ENCODE peak calls at places on chromosomes 6 and 20, in seven cellular contexts. A is breast epithelium, K is AG10803, N is right lobe of liver, C is GM12865, X is body of pancreas, L is choroid plexus epithelial cell. E is an unnamed sample.

GRCh38 chr6:43455034-43455747 is at the start of gene DLK2:
- DNase-seq in A (no peak), K (no peak), N (no peak), C (peak; percentile 17), X (no peak), L (no peak), E (no peak)

GRCh38 chr6:20952605-20953004 is 418.3 kb downstream of the CDKAL1 start:
- DNase-seq in A (no peak), K (peak; percentile 72), N (no peak), C (no peak), X (no peak), L (peak; percentile 58), E (peak; percentile 77)

GRCh38 chr6:41937472-41937871 is 4.1 kb downstream of the CCND3 start:
- DNase-seq in A (no peak), K (no peak), N (no peak), C (no peak), X (no peak), L (no peak), E (no peak)

GRCh38 chr6:119162134-119162761 is 83.8 kb upstream of the FAM184A start:
- DNase-seq in A (no peak), K (no peak), N (no peak), C (no peak), X (no peak), L (no peak), E (no peak)

GRCh38 chr20:7355056-7355455 is 585.2 kb downstream of the HAO1 start:
- DNase-seq in A (no peak), K (no peak), N (no peak), C (no peak), X (no peak), L (no peak), E (no peak)

GRCh38 chr20:34220581-34220980 is 20.6 kb upstream of the ASIP start:
- DNase-seq in A (no peak), K (peak; percentile 61), N (no peak), C (no peak), X (no peak), L (peak; percentile 68), E (peak; percentile 62)

GRCh38 chr6:11785449-11785951 is 6.9 kb upstream of the ADTRP start:
- DNase-seq in A (no peak), K (no peak), N (no peak), C (peak; percentile 90), X (peak; percentile 57), L (no peak), E (no peak)

GRCh38 chr6:3340891-3341290 is 82.1 kb downstream of the PSMG4 start:
- DNase-seq in A (no peak), K (peak; percentile 74), N (no peak), C (no peak), X (no peak), L (peak; percentile 90), E (peak; percentile 71)

GRCh38 chr6:45378324-45378926 is 691 bp upstream of the SUPT3H start:
- DNase-seq in A (no peak), K (no peak), N (no peak), C (peak; percentile 66), X (peak; percentile 33), L (peak; percentile 58), E (peak; percentile 25)

GRCh38 chr6:42349753-42350573 is 101.8 kb downstream of the TRERF1 start:
- DNase-seq in A (no peak), K (peak; percentile 68), N (no peak), C (no peak), X (no peak), L (no peak), E (no peak)

GRCh38 chr6:92906385-92906784 is 513.0 kb downstream of the EPHA7 start:
- DNase-seq in A (no peak), K (no peak), N (no peak), C (no peak), X (no peak), L (no peak), E (no peak)

GRCh38 chr20:17624551-17625245 is 54.8 kb downstream of the DSTN start:
- DNase-seq in A (peak; percentile 28), K (no peak), N (peak; percentile 38), C (no peak), X (no peak), L (no peak), E (no peak)

GRCh38 chr6:170184324-170184723 is 106.6 kb downstream of the DLL1 start:
- DNase-seq in A (no peak), K (no peak), N (no peak), C (no peak), X (no peak), L (no peak), E (no peak)

GRCh38 chr6:44926556-44926955 is 401.6 kb upstream of the RUNX2 start:
- DNase-seq in A (no peak), K (no peak), N (no peak), C (no peak), X (no peak), L (peak; percentile 24), E (no peak)

GRCh38 chr6:42099340-42100028 is 42.9 kb downstream of the C6orf132 start:
- DNase-seq in A (peak; percentile 71), K (peak; percentile 41), N (no peak), C (no peak), X (peak; percentile 62), L (peak; percentile 78), E (peak; percentile 64)

GRCh38 chr6:30184417-30185031 is 21.2 kb downstream of the TRIM15 start:
- DNase-seq in A (no peak), K (no peak), N (no peak), C (no peak), X (no peak), L (no peak), E (no peak)

GRCh38 chr6:2433686-2434085 is 188.3 kb upstream of the GMDS start:
- DNase-seq in A (no peak), K (no peak), N (no peak), C (no peak), X (no peak), L (no peak), E (no peak)

GRCh38 chr6:150876598-150876997 is 11.1 kb downstream of the MTHFD1L start:
- DNase-seq in A (peak; percentile 79), K (peak; percentile 62), N (peak; percentile 77), C (no peak), X (peak; percentile 90), L (peak; percentile 34), E (peak; percentile 65)

GRCh38 chr6:97077380-97077779 is 152.9 kb downstream of the KLHL32 start:
- DNase-seq in A (no peak), K (no peak), N (no peak), C (no peak), X (no peak), L (peak; percentile 26), E (no peak)

GRCh38 chr6:110619275-110619908 is 143.0 kb upstream of the SLC22A16 start:
- DNase-seq in A (no peak), K (no peak), N (no peak), C (no peak), X (no peak), L (no peak), E (no peak)
- TF ChIP-seq CTCF in A (no peak), K (no peak), N (no peak), C (no peak), X (no peak), L (no peak), E (no peak)

DNA sequence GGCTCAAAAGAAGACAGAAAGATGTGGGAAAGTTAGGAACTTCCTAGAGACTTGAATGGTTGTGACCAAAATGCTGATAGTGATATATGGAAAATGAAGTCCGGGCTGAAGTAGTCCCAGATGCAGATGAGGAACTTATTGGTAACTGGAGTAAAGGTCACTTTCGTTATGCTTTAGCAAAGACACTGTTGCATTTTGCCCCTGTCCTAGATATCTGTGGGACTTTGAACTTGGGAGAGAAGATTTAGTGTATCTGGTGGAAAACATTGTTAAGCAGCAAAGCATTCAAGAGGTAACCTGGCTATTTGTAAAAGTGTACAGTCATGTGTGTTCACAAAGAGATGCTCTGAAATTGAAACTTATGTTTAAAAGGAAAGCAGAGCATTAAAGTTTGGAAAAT is 1692.4 kb downstream of the HACE1 start:
- DNase-seq in A (no peak), K (no peak), N (no peak), C (no peak), X (no peak), L (no peak), E (no peak)
- H3K4me3 ChIP-seq in A (no peak overlapping the region), K (no peak overlapping the region), N (no peak overlapping the region), C (no peak overlapping the region), X (no peak overlapping the region), L (no peak overlapping the region), E (no peak overlapping the region)

GRCh38 chr6:69668916-69669315 is 127.9 kb downstream of the LMBRD1 start:
- DNase-seq in A (no peak), K (no peak), N (no peak), C (no peak), X (no peak), L (no peak), E (no peak)

GRCh38 chr6:69673298-69673697 is 123.5 kb downstream of the LMBRD1 start:
- DNase-seq in A (no peak), K (no peak), N (no peak), C (no peak), X (no peak), L (no peak), E (no peak)
- TF ChIP-seq CTCF in A (no peak), K (no peak), N (no peak), C (no peak), X (no peak), L (no peak), E (no peak)

DNA sequence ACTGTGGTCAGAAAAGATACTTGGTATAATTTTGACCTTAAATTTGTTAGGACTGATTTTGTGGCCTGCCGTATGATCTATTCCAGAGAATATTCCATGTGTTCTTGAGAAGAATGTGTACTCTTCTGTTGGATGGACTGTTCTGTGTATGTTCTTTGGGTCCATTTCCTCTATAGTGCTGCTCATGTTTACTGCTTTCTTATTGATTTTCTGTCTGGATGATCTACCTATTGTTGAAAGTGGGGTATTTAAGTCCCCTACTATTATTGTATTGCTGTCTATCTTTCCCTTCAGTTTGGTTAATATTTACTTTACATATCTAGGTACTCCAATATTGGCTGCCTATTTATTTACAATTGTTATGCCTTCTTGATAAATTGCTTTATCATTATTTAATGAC is 298.4 kb downstream of the BCKDHB start:
- DNase-seq in A (no peak), K (peak; percentile 41), N (no peak), C (no peak), X (no peak), L (no peak), E (no peak)
- H3K4me3 ChIP-seq in A (no peak overlapping the region), K (no peak overlapping the region), N (no peak overlapping the region), C (no peak overlapping the region), X (no peak overlapping the region), L (no peak overlapping the region), E (no peak overlapping the region)

GRCh38 chr20:25083773-25084615 is 2.1 kb upstream of the VSX1 start:
- DNase-seq in A (no peak), K (no peak), N (no peak), C (no peak), X (no peak), L (no peak), E (no peak)
- TF ChIP-seq CTCF in A (no peak), K (peak; percentile 34), N (peak; percentile 36), C (peak; percentile 38), X (peak; percentile 52), L (peak; percentile 55), E (no peak)

GRCh38 chr6:160973311-160973710 is 18.3 kb upstream of the MAP3K4 start:
- DNase-seq in A (no peak), K (peak; percentile 81), N (no peak), C (no peak), X (no peak), L (peak; percentile 82), E (no peak)
- H3K4me3 ChIP-seq in A (no peak overlapping the region), K (no peak overlapping the region), N (no peak overlapping the region), C (no peak overlapping the region), X (no peak overlapping the region), L (no peak overlapping the region), E (no peak overlapping the region)

GRCh38 chr6:14286634-14287428 is 169.3 kb downstream of the CD83 start:
- DNase-seq in A (no peak), K (no peak), N (no peak), C (no peak), X (no peak), L (no peak), E (no peak)
- TF ChIP-seq CTCF in A (no peak), K (no peak), N (no peak), C (no peak), X (no peak), L (no peak), E (no peak)